ENCODE peak calls at places on chromosomes 4 and X, in seven cellular contexts. K, B, U, N, Z, S and D are unnamed samples.
A peak's percentile ranks its signal among the peaks of the same experiment; 100 is the strongest.

GRCh38 chr4:110527156-110527555 is 51.2 kb downstream of the ENPEP start:
- DNase-seq in K (no peak), B (no peak), U (no peak), N (no peak), Z (no peak), S (no peak), D (no peak)

GRCh38 chr4:125421547-125421946 is 106.8 kb downstream of the FAT4 start:
- DNase-seq in K (no peak), B (no peak), U (no peak), N (no peak), Z (no peak), S (no peak), D (no peak)

GRCh38 chrX:103879339-103879738 is 47.3 kb upstream of the RAB9B start:
- DNase-seq in K (no peak), B (no peak), U (no peak), N (no peak), Z (no peak), S (no peak), D (no peak)

GRCh38 chr4:133156096-133156495 is 7.0 kb downstream of the PCDH10 start:
- DNase-seq in K (no peak), B (no peak), U (no peak), N (no peak), Z (no peak), S (no peak), D (no peak)

GRCh38 chr4:99404595-99405287 is 30.4 kb downstream of the ADH7 start:
- DNase-seq in K (peak; percentile 87), B (no peak), U (peak; percentile 28), N (no peak), Z (no peak), S (no peak), D (peak; percentile 27)

GRCh38 chr4:38073596-38074234 is 113.5 kb downstream of the PTTG2 start:
- DNase-seq in K (no peak), B (peak; percentile 2), U (no peak), N (no peak), Z (no peak), S (no peak), D (no peak)

GRCh38 chr4:104631000-104631399 is 136.3 kb upstream of the CXXC4 start:
- DNase-seq in K (no peak), B (no peak), U (no peak), N (no peak), Z (no peak), S (no peak), D (no peak)

GRCh38 chrX:11407331-11408110 is 114.3 kb downstream of the AMELX start:
- DNase-seq in K (no peak), B (no peak), U (no peak), N (no peak), Z (no peak), S (no peak), D (no peak)

GRCh38 chr4:150852237-150852636 is 162.8 kb downstream of the LRBA start:
- DNase-seq in K (no peak), B (no peak), U (no peak), N (no peak), Z (no peak), S (no peak), D (no peak)

GRCh38 chr4:155679343-155679742 is 12.7 kb downstream of the GUCY1A1 start:
- DNase-seq in K (no peak), B (no peak), U (peak; percentile 17), N (peak; percentile 78), Z (peak; percentile 27), S (no peak), D (peak; percentile 56)

GRCh38 chrX:23478056-23478455 is 143.4 kb downstream of the PTCHD1 start:
- DNase-seq in K (no peak), B (no peak), U (no peak), N (no peak), Z (no peak), S (no peak), D (no peak)

GRCh38 chrX:52082578-52082977 is 13.6 kb upstream of the MAGED4B start:
- DNase-seq in K (no peak), B (no peak), U (no peak), N (no peak), Z (no peak), S (no peak), D (no peak)

GRCh38 chr4:128553665-128554515 is 255.6 kb upstream of the JADE1 start:
- DNase-seq in K (no peak), B (no peak), U (no peak), N (no peak), Z (no peak), S (no peak), D (no peak)

GRCh38 chr4:169005453-169006099 is 4.5 kb downstream of the CBR4 start:
- DNase-seq in K (no peak), B (no peak), U (no peak), N (no peak), Z (no peak), S (no peak), D (no peak)

GRCh38 chrX:129823115-129823514 is 20.6 kb downstream of the ZDHHC9 start:
- DNase-seq in K (no peak), B (peak; percentile 49), U (no peak), N (no peak), Z (peak; percentile 32), S (no peak), D (peak; percentile 13)

GRCh38 chr4:34258176-34258575 is 1986.1 kb downstream of the ARAP2 start:
- DNase-seq in K (no peak), B (no peak), U (no peak), N (no peak), Z (no peak), S (no peak), D (no peak)

GRCh38 chr4:143025111-143025704 is 159.5 kb upstream of the USP38 start:
- DNase-seq in K (no peak), B (peak; percentile 27), U (no peak), N (no peak), Z (no peak), S (no peak), D (no peak)

GRCh38 chr4:972651-973424 is 531 bp downstream of the DGKQ start:
- DNase-seq in K (no peak), B (peak; percentile 47), U (no peak), N (no peak), Z (no peak), S (no peak), D (no peak)

GRCh38 chr4:82984459-82984858 is 26.2 kb downstream of the LIN54 start:
- DNase-seq in K (no peak), B (no peak), U (no peak), N (no peak), Z (no peak), S (no peak), D (no peak)

GRCh38 chr4:128444544-128445302 is 157.1 kb upstream of the PGRMC2 start:
- DNase-seq in K (no peak), B (no peak), U (no peak), N (no peak), Z (no peak), S (no peak), D (no peak)

GRCh38 chr4:123623611-123624010 is 227.0 kb downstream of the SPRY1 start:
- DNase-seq in K (no peak), B (no peak), U (no peak), N (no peak), Z (no peak), S (no peak), D (no peak)

GRCh38 chrX:23883737-23884354 is 23.9 kb downstream of the APOO start:
- DNase-seq in K (no peak), B (no peak), U (no peak), N (no peak), Z (no peak), S (no peak), D (no peak)

GRCh38 chr4:2261853-2262144 is at the start of gene MXD4:
- DNase-seq in K (no peak), B (no peak), U (no peak), N (no peak), Z (no peak), S (no peak), D (no peak)
- TF ChIP-seq POLR2A in K (no peak), B (no peak), U (no peak), N (no peak), Z (peak; percentile 85), S (peak; percentile 13), D (peak; percentile 26)

GRCh38 chr4:77074961-77075855 is 581 bp downstream of the CCNI start:
- DNase-seq in K (no peak), B (peak; percentile 68), U (peak; percentile 65), N (peak; percentile 87), Z (peak; percentile 76), S (peak; percentile 51), D (peak; percentile 85)

GRCh38 chr4:77075869-77076801 is at the start of gene CCNI:
- DNase-seq in K (peak; percentile 92), B (peak; percentile 97), U (peak; percentile 95), N (peak; percentile 99), Z (peak; percentile 96), S (peak; percentile 73), D (peak; percentile 97)

GRCh38 chr4:77073981-77074865 is 1.6 kb downstream of the CCNI start:
- DNase-seq in K (no peak), B (no peak), U (no peak), N (no peak), Z (no peak), S (no peak), D (no peak)

GRCh38 chr4:77073106-77073858 is 2.5 kb downstream of the CCNI start:
- DNase-seq in K (no peak), B (no peak), U (no peak), N (no peak), Z (no peak), S (no peak), D (no peak)

DNA sequence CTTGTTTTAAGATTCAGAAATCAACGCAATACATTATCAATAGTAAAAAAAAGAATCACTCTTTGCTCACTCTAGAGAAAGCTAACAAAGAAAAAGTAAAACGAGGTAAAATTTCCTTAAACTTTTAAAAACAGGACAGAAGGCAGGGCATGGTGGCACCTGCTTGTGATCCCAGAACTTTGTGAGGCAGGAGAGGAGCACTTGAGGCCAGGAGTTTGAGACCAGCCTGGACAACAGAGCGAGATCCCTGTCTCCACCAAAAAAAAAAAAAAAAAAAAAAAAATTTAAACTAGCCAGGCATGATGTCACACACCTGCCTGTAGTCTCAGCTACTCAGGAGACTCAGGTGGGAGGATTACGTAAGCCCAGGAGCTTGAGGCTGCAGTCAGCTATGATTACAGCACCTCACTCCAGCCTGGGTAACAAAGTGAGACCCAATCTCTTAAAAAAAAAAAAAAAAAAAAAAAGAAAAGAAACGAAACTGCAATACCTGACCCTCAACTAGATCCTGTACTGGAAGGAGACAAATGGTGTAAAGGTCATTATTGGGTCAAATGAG is 3.5 kb downstream of the CCNI start:
- DNase-seq in K (no peak), B (no peak), U (no peak), N (no peak), Z (no peak), S (no peak), D (no peak)
- H3K4me3 ChIP-seq in K (peak overlapping the region; percentile 97), B (no peak overlapping the region), U (no peak overlapping the region), N (no peak overlapping the region), Z (no peak overlapping the region), S (peak overlapping the region; percentile 97), D (no peak overlapping the region)

DNA sequence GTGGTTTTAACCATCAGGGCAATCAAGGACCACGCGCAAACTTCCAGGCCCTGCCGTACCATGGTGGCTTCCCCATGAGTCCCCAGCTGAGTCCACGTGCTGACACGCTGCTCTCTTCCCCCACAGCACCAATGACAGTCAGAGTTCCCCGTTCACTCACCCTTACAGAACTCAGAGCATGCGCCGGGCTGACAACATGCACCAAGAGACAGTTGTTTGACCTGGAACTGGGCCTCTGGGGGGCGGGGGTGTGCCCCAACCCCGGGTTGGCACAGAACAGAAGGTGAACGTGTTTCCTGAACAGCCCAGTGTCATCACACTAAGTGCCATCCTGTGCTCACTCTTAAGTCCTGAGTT is 29.4 kb downstream of the IRF2 start:
- DNase-seq in K (peak; percentile 26), B (no peak), U (no peak), N (no peak), Z (no peak), S (no peak), D (no peak)
- H3K4me1 ChIP-seq in K (peaks cover 31% of the 10 kb centered on the region), B (peaks cover 31% of the 10 kb centered on the region), U (peaks cover 82% of the 10 kb centered on the region), N (peaks cover 57% of the 10 kb centered on the region), Z (peaks cover 3% of the 10 kb centered on the region), S (peaks cover 94% of the 10 kb centered on the region), D (peaks cover 97% of the 10 kb centered on the region)

GRCh38 chrX:153830632-153831434 is 489 bp upstream of the PDZD4 start:
- DNase-seq in K (no peak), B (no peak), U (no peak), N (no peak), Z (no peak), S (no peak), D (no peak)
- TF ChIP-seq POLR2A in K (no peak), B (no peak), U (no peak), N (no peak), Z (no peak), S (no peak), D (no peak)